ENCODE peak calls at places on chromosomes 12 and 14, in nine cellular contexts. W is fibroblast of pulmonary artery, K is lower lobe of right lung, U is GM12865, O is neural progenitor cell, A is AG04450, G is body of pancreas, F is right lobe of liver, P is pancreas. D is an unnamed sample.

GRCh38 chr14:94612580-94613554 is 676 bp downstream of the SERPINA3 start:
- DNase-seq in W (peak), K (no peak), U (no peak), O (no peak), A (no peak), G (peak), F (no peak), P (no peak), D (no peak)

GRCh38 chr12:67430708-67431335 is 161.7 kb downstream of the CAND1 start:
- DNase-seq in W (peak), K (no peak), U (no peak), O (no peak), A (no peak), G (peak), F (peak), P (peak), D (no peak)

GRCh38 chr14:78863143-78863542 is 693.0 kb downstream of the NRXN3 start:
- DNase-seq in W (peak), K (no peak), U (peak), O (peak), A (no peak), G (peak), F (no peak), P (no peak), D (peak)

GRCh38 chr12:67413577-67413976 is 144.4 kb downstream of the CAND1 start:
- DNase-seq in W (no peak), K (no peak), U (no peak), O (no peak), A (no peak), G (no peak), F (no peak), P (no peak), D (no peak)

GRCh38 chr14:54676822-54677708 is 110.1 kb downstream of the SAMD4A start:
- DNase-seq in W (peak), K (no peak), U (no peak), O (peak), A (peak), G (no peak), F (no peak), P (no peak), D (no peak)

GRCh38 chr14:105162374-105162979 is 6.1 kb downstream of the JAG2 start:
- DNase-seq in W (no peak), K (no peak), U (no peak), O (no peak), A (peak), G (no peak), F (peak), P (no peak), D (peak)

GRCh38 chr12:89346741-89347324 is 5.5 kb downstream of the DUSP6 start:
- DNase-seq in W (peak), K (no peak), U (no peak), O (peak), A (no peak), G (peak), F (no peak), P (no peak), D (no peak)

GRCh38 chr14:62585247-62585646 is 460.0 kb downstream of the KCNH5 start:
- DNase-seq in W (no peak), K (no peak), U (no peak), O (no peak), A (no peak), G (no peak), F (no peak), P (no peak), D (no peak)

GRCh38 chr14:31405599-31406251 is 14.6 kb downstream of the HEATR5A start:
- DNase-seq in W (no peak), K (no peak), U (no peak), O (no peak), A (no peak), G (no peak), F (no peak), P (no peak), D (no peak)

GRCh38 chr12:124493809-124494750 is 73.3 kb downstream of the NCOR2 start:
- DNase-seq in W (peak), K (no peak), U (peak), O (no peak), A (no peak), G (no peak), F (no peak), P (no peak), D (peak)

GRCh38 chr14:70896981-70897380 is 10.3 kb upstream of the PCNX1 start:
- DNase-seq in W (no peak), K (no peak), U (no peak), O (no peak), A (no peak), G (no peak), F (no peak), P (no peak), D (no peak)

GRCh38 chr12:98646165-98646764 is 1.2 kb downstream of the APAF1 start:
- DNase-seq in W (peak), K (no peak), U (peak), O (peak), A (no peak), G (no peak), F (no peak), P (no peak), D (no peak)

GRCh38 chr12:47990351-47991105 is 13.7 kb downstream of the COL2A1 start:
- DNase-seq in W (no peak), K (no peak), U (peak), O (no peak), A (no peak), G (no peak), F (no peak), P (no peak), D (peak)

GRCh38 chr14:67426161-67426560 is 14.2 kb upstream of the PLEK2 start:
- DNase-seq in W (no peak), K (no peak), U (no peak), O (no peak), A (no peak), G (no peak), F (no peak), P (no peak), D (no peak)

GRCh38 chr12:57138526-57139272 is 8.7 kb downstream of the LRP1-AS start:
- DNase-seq in W (peak), K (peak), U (no peak), O (no peak), A (no peak), G (peak), F (peak), P (no peak), D (no peak)

GRCh38 chr12:108950991-108951739 is 69.7 kb downstream of the SVOP start:
- DNase-seq in W (peak), K (peak), U (peak), O (peak), A (peak), G (peak), F (peak), P (peak), D (peak)
- TF ChIP-seq CTCF in W (peak), K (peak), U (peak), O (peak), A (peak), G (peak), F (peak), P (peak), D (peak)

DNA sequence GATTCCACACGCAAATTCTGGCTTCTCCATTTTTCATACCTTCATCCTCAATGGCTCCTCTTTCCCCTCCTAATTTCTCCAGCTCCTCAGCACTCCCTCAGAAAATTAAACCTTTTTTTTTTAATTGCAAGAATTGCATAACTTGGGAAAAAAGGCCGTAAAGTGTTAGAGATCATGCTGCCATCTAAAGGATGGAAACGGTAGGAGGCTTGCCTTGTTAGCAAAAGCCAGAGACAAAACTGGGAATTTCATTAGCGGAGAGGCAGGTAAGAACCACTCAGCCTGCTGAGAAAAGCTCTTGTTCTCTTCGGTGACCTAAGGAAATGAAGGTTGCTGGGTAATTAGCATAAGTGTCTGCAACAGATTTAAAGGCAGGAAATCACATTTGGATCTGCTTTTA is 204.3 kb downstream of the AEBP2 start:
- DNase-seq in W (peak), K (no peak), U (no peak), O (peak), A (no peak), G (no peak), F (no peak), P (no peak), D (no peak)
- TF ChIP-seq CTCF in W (peak), K (peak), U (no peak), O (peak), A (peak), G (peak), F (peak), P (peak), D (no peak)

GRCh38 chr14:21093769-21094681 is 4.4 kb downstream of the ZNF219 start:
- DNase-seq in W (no peak), K (no peak), U (no peak), O (peak), A (no peak), G (no peak), F (no peak), P (no peak), D (no peak)
- TF ChIP-seq CTCF in W (peak), K (no peak), U (no peak), O (peak), A (peak), G (no peak), F (no peak), P (no peak), D (no peak)

DNA sequence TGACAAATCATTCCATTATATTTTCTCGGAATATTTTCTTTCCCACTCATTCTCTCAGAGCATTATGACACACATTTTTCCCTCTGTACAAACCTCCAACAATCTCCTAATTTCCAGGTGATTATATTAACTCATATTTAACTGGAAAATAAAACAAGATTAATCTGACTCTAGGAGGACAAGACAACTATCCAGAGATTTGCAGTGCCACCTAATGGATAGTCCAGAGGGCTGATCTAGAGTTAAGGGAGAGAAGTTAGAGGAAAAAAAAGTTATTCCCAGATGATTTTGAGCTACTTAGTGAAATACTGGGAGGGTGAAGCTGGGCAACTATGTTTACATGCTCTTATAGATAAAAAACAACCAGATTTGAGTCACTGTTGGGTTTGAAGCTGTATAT is 161.7 kb downstream of the ALX1 start:
- DNase-seq in W (peak), K (no peak), U (no peak), O (peak), A (no peak), G (no peak), F (no peak), P (no peak), D (peak)
- TF ChIP-seq CTCF in W (peak), K (peak), U (no peak), O (peak), A (peak), G (no peak), F (peak), P (no peak), D (no peak)

GRCh38 chr12:116265361-116266128 is 11.9 kb downstream of the MED13L start:
- DNase-seq in W (no peak), K (no peak), U (no peak), O (no peak), A (no peak), G (no peak), F (no peak), P (no peak), D (no peak)

GRCh38 chr12:116267948-116268347 is 9.5 kb downstream of the MED13L start:
- DNase-seq in W (no peak), K (no peak), U (no peak), O (no peak), A (no peak), G (no peak), F (no peak), P (no peak), D (no peak)

GRCh38 chr12:116264525-116265070 is 12.9 kb downstream of the MED13L start:
- DNase-seq in W (no peak), K (no peak), U (no peak), O (peak), A (no peak), G (no peak), F (no peak), P (no peak), D (no peak)

GRCh38 chr12:116266631-116267349 is 10.7 kb downstream of the MED13L start:
- DNase-seq in W (peak), K (no peak), U (no peak), O (no peak), A (no peak), G (no peak), F (no peak), P (no peak), D (no peak)

GRCh38 chr12:116266220-116266619 is 11.3 kb downstream of the MED13L start:
- DNase-seq in W (no peak), K (no peak), U (no peak), O (peak), A (no peak), G (no peak), F (no peak), P (no peak), D (no peak)
- TF ChIP-seq CTCF in W (peak), K (no peak), U (no peak), O (peak), A (peak), G (no peak), F (no peak), P (no peak), D (no peak)

D was measured in GM13976.